ENCODE peak calls at places on chromosome 1, in seven cellular contexts. F is WTC11; B is GM20000; O is activated T-helper 1 cell treated with anti-CD3 and anti-CD28 coated beads, Interleukin-12 subunit alpha, Interleukin-12 subunit beta, Interleukin-2, Interleukin-4 antibody, amounts not matched to agents 30 ng/mL and 10 ng/mL and 1 ng/mL, durations not matched to agents 14 hours and 24 hours and 36 hours; E is ureter; P is stromal cell of bone marrow; W is islet precursor cell. S is an unnamed sample.

GRCh38 chr1:8482844-8483436 is 165.0 kb downstream of the SLC45A1 start:
- DNase-seq in F (no peak), B (no peak), O (no peak), E (no peak), P (no peak), W (no peak), S (no peak)

GRCh38 chr1:85109475-85109874 is 61.2 kb upstream of the MCOLN3 start:
- DNase-seq in F (peak; percentile 64), B (peak; percentile 52), O (peak; percentile 20), E (peak; percentile 58), P (peak; percentile 37), W (peak; percentile 82), S (peak; percentile 20)

GRCh38 chr1:7561331-7561921 is 209.7 kb upstream of the VAMP3 start:
- DNase-seq in F (peak; percentile 84), B (no peak), O (no peak), E (no peak), P (no peak), W (peak; percentile 85), S (no peak)

GRCh38 chr1:164823486-164824279 is 264.7 kb downstream of the PBX1 start:
- DNase-seq in F (no peak), B (no peak), O (no peak), E (no peak), P (no peak), W (no peak), S (no peak)

GRCh38 chr1:68321084-68321685 is 88.9 kb upstream of the WLS start:
- DNase-seq in F (peak; percentile 73), B (peak; percentile 16), O (no peak), E (peak; percentile 76), P (peak; percentile 19), W (peak; percentile 92), S (no peak)

GRCh38 chr1:214584805-214585766 is 17.9 kb upstream of the CENPF start:
- DNase-seq in F (no peak), B (peak; percentile 24), O (no peak), E (no peak), P (peak; percentile 52), W (no peak), S (no peak)

GRCh38 chr1:171251741-171252300 is 3.5 kb downstream of the FMO1 start:
- DNase-seq in F (peak; percentile 44), B (peak; percentile 31), O (no peak), E (no peak), P (no peak), W (no peak), S (no peak)

GRCh38 chr1:4664095-4664494 is 9.7 kb downstream of the AJAP1 start:
- DNase-seq in F (no peak), B (no peak), O (no peak), E (no peak), P (no peak), W (no peak), S (no peak)

GRCh38 chr1:1621682-1622577 is 6.6 kb downstream of the MIB2 start:
- DNase-seq in F (no peak), B (no peak), O (no peak), E (no peak), P (no peak), W (no peak), S (no peak)

GRCh38 chr1:24459551-24460266 is 42.9 kb upstream of the RCAN3 start:
- DNase-seq in F (no peak), B (no peak), O (no peak), E (no peak), P (no peak), W (peak; percentile 9), S (no peak)

GRCh38 chr1:229003233-229004031 is 267.5 kb upstream of the RAB4A start:
- DNase-seq in F (no peak), B (no peak), O (no peak), E (no peak), P (no peak), W (peak; percentile 61), S (no peak)

GRCh38 chr1:10280442-10281350 is 70.3 kb downstream of the KIF1B start:
- DNase-seq in F (no peak), B (no peak), O (no peak), E (no peak), P (peak; percentile 57), W (no peak), S (peak; percentile 30)

GRCh38 chr1:85991261-85991660 is 165.3 kb downstream of the COL24A1 start:
- DNase-seq in F (no peak), B (no peak), O (no peak), E (no peak), P (no peak), W (no peak), S (no peak)

GRCh38 chr1:117512728-117513321 is 93.0 kb upstream of the TENT5C start:
- DNase-seq in F (no peak), B (no peak), O (no peak), E (no peak), P (peak; percentile 10), W (no peak), S (no peak)

GRCh38 chr1:19744335-19744743 is 55.4 kb downstream of the TMCO4 start:
- DNase-seq in F (no peak), B (no peak), O (no peak), E (no peak), P (no peak), W (no peak), S (no peak)

GRCh38 chr1:203475012-203475981 is at the start of gene PRELP:
- DNase-seq in F (peak; percentile 62), B (no peak), O (no peak), E (peak; percentile 80), P (peak; percentile 59), W (peak; percentile 88), S (no peak)

GRCh38 chr1:231682761-231683160 is 56.2 kb downstream of the DISC1 start:
- DNase-seq in F (no peak), B (no peak), O (no peak), E (no peak), P (no peak), W (no peak), S (no peak)

GRCh38 chr1:34984435-34985062 is 598 bp downstream of the TMEM35B start:
- DNase-seq in F (no peak), B (peak; percentile 61), O (no peak), E (peak; percentile 59), P (peak; percentile 43), W (peak; percentile 65), S (peak; percentile 29)

GRCh38 chr1:236348071-236348470 is 46.0 kb upstream of the EDARADD start:
- DNase-seq in F (peak; percentile 39), B (no peak), O (no peak), E (no peak), P (no peak), W (no peak), S (no peak)

GRCh38 chr1:5943373-5944068 is 48.7 kb downstream of the NPHP4 start:
- DNase-seq in F (no peak), B (no peak), O (no peak), E (peak; percentile 35), P (no peak), W (no peak), S (no peak)

GRCh38 chr1:245773344-245773743 is 618.6 kb downstream of the KIF26B start:
- DNase-seq in F (no peak), B (no peak), O (no peak), E (no peak), P (no peak), W (no peak), S (no peak)